ENCODE peak calls at places on chromosomes 4 and X, in five cellular contexts. Y, Z, F, D and C are unnamed samples.
A peak's percentile ranks its signal among the peaks of the same experiment; 100 is the strongest.

GRCh38 chrX:29661290-29661689 is 554.1 kb upstream of the MAGEB2 start:
- DNase-seq in Y (no peak), Z (no peak), F (no peak), D (no peak), C (no peak)

GRCh38 chr4:164937576-164938270 is 39.7 kb downstream of the TRIM61 start:
- DNase-seq in Y (no peak), Z (no peak), F (no peak), D (no peak), C (no peak)

GRCh38 chrX:72269671-72270251 is 7.3 kb downstream of the RPS4X start:
- DNase-seq in Y (no peak), Z (no peak), F (no peak), D (no peak), C (no peak)

GRCh38 chr4:8241895-8242696 is 27.5 kb upstream of the HTRA3 start:
- DNase-seq in Y (peak; percentile 96), Z (peak; percentile 97), F (peak; percentile 82), D (peak; percentile 99), C (peak; percentile 83)

GRCh38 chr4:58225460-58225859 is 1115.3 kb upstream of the IGFBP7 start:
- DNase-seq in Y (no peak), Z (no peak), F (no peak), D (no peak), C (no peak)

GRCh38 chr4:25792200-25792791 is 70.5 kb downstream of the SEL1L3 start:
- DNase-seq in Y (no peak), Z (no peak), F (peak; percentile 61), D (no peak), C (peak; percentile 61)

GRCh38 chr4:139617702-139618490 is 47.7 kb upstream of the MGST2 start:
- DNase-seq in Y (no peak), Z (no peak), F (no peak), D (no peak), C (no peak)

GRCh38 chr4:108432418-108432817 is 188.0 kb upstream of the RPL34 start:
- DNase-seq in Y (no peak), Z (no peak), F (no peak), D (no peak), C (no peak)

GRCh38 chrX:135489542-135489941 is 30.9 kb upstream of the INTS6L start:
- DNase-seq in Y (no peak), Z (no peak), F (no peak), D (peak; percentile 7), C (no peak)

GRCh38 chr4:76753814-76754213 is 144.1 kb downstream of the SOWAHB start:
- DNase-seq in Y (no peak), Z (no peak), F (no peak), D (no peak), C (no peak)

GRCh38 chr4:155509619-155510018 is 132.9 kb upstream of the MAP9 start:
- DNase-seq in Y (no peak), Z (no peak), F (no peak), D (no peak), C (no peak)

GRCh38 chr4:177442623-177443155 is 452 bp upstream of the AGA start:
- DNase-seq in Y (no peak), Z (no peak), F (no peak), D (no peak), C (no peak)

GRCh38 chr4:45795165-45795564 is 328.7 kb downstream of the GABRG1 start:
- DNase-seq in Y (no peak), Z (no peak), F (no peak), D (no peak), C (no peak)

GRCh38 chr4:67939195-67939594 is 24.1 kb downstream of the TMPRSS11A start:
- DNase-seq in Y (no peak), Z (no peak), F (no peak), D (no peak), C (no peak)

GRCh38 chrX:85592980-85593379 is 213.5 kb upstream of the POF1B start:
- DNase-seq in Y (no peak), Z (no peak), F (no peak), D (no peak), C (no peak)

GRCh38 chr4:61462451-61463326 is 262.6 kb downstream of the ADGRL3 start:
- DNase-seq in Y (no peak), Z (no peak), F (no peak), D (no peak), C (no peak)

GRCh38 chr4:87005690-87006461 is 71.1 kb downstream of the AFF1 start:
- DNase-seq in Y (no peak), Z (no peak), F (no peak), D (no peak), C (peak; percentile 34)

GRCh38 chr4:61175495-61175894 is 24.6 kb upstream of the ADGRL3 start:
- DNase-seq in Y (no peak), Z (no peak), F (no peak), D (no peak), C (no peak)

GRCh38 chrX:45992402-45993123 is 552.7 kb downstream of the ZNF674 start:
- DNase-seq in Y (no peak), Z (no peak), F (no peak), D (no peak), C (no peak)

GRCh38 chr4:47837582-47838294 is at the start of gene CORIN:
- DNase-seq in Y (no peak), Z (no peak), F (no peak), D (peak; percentile 14), C (peak; percentile 27)

GRCh38 chr4:176769519-176769918 is 23.2 kb downstream of the VEGFC start:
- DNase-seq in Y (no peak), Z (no peak), F (no peak), D (no peak), C (no peak)

GRCh38 chrX:1444896-1445480 is 7.7 kb downstream of the ASMTL start:
- DNase-seq in Y (peak; percentile 33), Z (no peak), F (peak; percentile 12), D (no peak), C (no peak)

GRCh38 chr4:95693594-95693993 is 144.8 kb upstream of the UNC5C start:
- DNase-seq in Y (no peak), Z (no peak), F (no peak), D (no peak), C (no peak)

GRCh38 chrX:22575161-22575845 is 302.6 kb downstream of the CBLL2 start:
- DNase-seq in Y (no peak), Z (no peak), F (no peak), D (no peak), C (no peak)

GRCh38 chr4:172202480-172203076 is 389.4 kb downstream of the GALNTL6 start:
- DNase-seq in Y (no peak), Z (peak; percentile 1), F (no peak), D (peak; percentile 4), C (no peak)

GRCh38 chrX:38375888-38376287 is 23.5 kb downstream of the OTC start:
- DNase-seq in Y (no peak), Z (peak; percentile 3), F (no peak), D (no peak), C (no peak)

GRCh38 chr4:81380364-81380853 is 91.3 kb downstream of the RASGEF1B start:
- DNase-seq in Y (no peak), Z (no peak), F (no peak), D (no peak), C (no peak)

GRCh38 chrX:139533444-139533843 is 2.9 kb downstream of the F9 start:
- DNase-seq in Y (no peak), Z (no peak), F (no peak), D (no peak), C (no peak)

GRCh38 chrX:15384304-15384703 is at the start of gene VEGFD:
- DNase-seq in Y (no peak), Z (no peak), F (no peak), D (no peak), C (no peak)

GRCh38 chr4:188107931-188108843 is 1.2 kb downstream of the TRIML2 start:
- DNase-seq in Y (no peak), Z (no peak), F (no peak), D (no peak), C (no peak)

GRCh38 chrX:130048686-130049222 is 61.5 kb downstream of the ELF4 start:
- DNase-seq in Y (no peak), Z (no peak), F (no peak), D (no peak), C (no peak)

GRCh38 chrX:130047416-130047815 is 62.9 kb downstream of the ELF4 start:
- DNase-seq in Y (no peak), Z (no peak), F (no peak), D (no peak), C (no peak)

GRCh38 chrX:130053236-130053635 is 57.1 kb downstream of the ELF4 start:
- DNase-seq in Y (no peak), Z (no peak), F (no peak), D (no peak), C (no peak)

GRCh38 chrX:130051176-130051845 is 59.0 kb downstream of the ELF4 start:
- DNase-seq in Y (no peak), Z (no peak), F (no peak), D (no peak), C (no peak)

DNA sequence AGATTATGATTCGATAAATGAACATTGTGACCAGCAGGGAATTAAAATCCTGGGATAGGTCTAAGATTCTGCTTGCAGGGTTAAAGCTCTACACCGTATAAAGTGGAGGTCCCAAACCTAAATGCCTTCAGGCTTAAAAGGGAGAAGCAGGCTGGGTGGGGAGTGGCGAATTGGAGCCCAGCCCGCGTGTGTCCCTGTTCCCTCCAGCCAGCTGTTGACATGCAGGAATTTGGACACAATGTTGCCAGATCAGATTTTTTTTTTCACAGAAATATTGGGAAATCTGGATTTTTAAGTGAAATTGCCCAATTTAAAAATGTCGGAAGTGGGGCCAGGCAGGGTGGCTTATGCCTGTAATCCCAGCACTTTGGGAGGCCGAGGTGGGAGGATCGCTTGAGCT is 60.5 kb downstream of the ELF4 start:
- DNase-seq in Y (no peak), Z (no peak), F (no peak), D (no peak), C (no peak)
- TF ChIP-seq POLR2AphosphoS5 in Y (no peak), Z (no peak), F (no peak), D (no peak), C (no peak)

GRCh38 chrX:11244641-11245040 is 48.6 kb upstream of the AMELX start:
- DNase-seq in Y (peak; percentile 72), Z (no peak), F (no peak), D (no peak), C (no peak)
- TF ChIP-seq POLR2AphosphoS5 in Y (no peak), Z (no peak), F (no peak), D (no peak), C (no peak)

DNA sequence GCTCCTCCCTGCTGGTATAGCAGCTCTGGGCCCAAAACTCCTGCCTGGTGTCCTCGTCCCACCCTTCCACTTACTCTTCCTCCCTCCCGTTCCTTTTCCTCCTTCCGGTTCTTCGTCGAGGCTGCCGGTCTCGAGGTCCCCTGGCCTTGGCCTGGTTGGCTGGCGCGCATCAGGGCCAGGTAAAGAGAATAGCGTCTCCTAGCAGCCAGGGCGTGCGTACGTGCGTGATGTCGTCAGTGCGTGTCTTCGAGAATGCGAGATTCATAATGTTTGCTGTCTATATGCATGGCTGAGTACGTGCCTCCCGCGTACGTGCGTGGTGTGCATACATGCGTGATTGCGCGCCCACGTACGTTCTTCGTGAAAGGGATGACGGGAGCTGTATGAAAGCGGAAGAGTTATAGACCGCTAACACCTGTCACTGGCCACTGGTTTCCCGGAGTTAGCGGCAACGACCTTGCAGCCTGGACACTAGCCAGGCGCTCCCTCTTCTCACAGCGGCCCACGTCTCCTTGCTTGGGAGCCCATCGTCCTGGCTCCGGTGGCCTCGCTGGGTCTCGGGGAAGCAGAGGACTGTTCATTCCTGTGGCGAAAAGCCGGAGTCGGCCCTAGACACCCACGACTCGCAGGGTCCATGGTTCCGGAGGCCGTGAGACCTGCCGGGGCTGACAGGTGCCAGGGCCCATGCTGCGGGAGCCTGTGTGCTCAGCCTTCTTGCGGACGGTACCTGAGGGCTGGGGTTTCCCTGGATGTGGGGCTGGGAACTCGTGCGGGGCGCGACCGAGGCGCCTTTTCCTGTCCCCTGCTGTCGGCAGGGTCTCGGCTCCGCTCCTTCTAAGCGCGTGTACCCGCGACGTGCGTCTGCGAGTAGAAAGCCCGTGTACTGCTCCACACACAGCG is at the start of gene EOLA1:
- DNase-seq in Y (peak; percentile 94), Z (peak; percentile 50), F (peak; percentile 93), D (peak; percentile 46), C (peak; percentile 91)
- TF ChIP-seq POLR2AphosphoS5 in Y (peak; percentile 81), Z (peak; percentile 85), F (peak; percentile 87), D (peak; percentile 87), C (peak; percentile 70)

GRCh38 chr4:185535818-185536729 is 767 bp upstream of the PDLIM3 start:
- DNase-seq in Y (peak; percentile 88), Z (no peak), F (no peak), D (no peak), C (peak; percentile 23)
- TF ChIP-seq POLR2AphosphoS5 in Y (peak; percentile 94), Z (no peak), F (no peak), D (no peak), C (peak; percentile 52)